ENCODE peak calls at places on chromosomes 16 and 17, in five cellular contexts. One of them, this sample, is unnamed.

GRCh38 chr16:48999508-48999907 is 282.1 kb downstream of the CBLN1 start:
- DNase-seq in IMR-90: no peak
- DNase-seq in mesenchymal stem cell: no peak
- DNase-seq in neuronal stem cell: no peak
- DNase-seq in H1: no peak
- DNase-seq in this sample: no peak

GRCh38 chr17:69230939-69231338 is 2.3 kb upstream of the ABCA10 start:
- DNase-seq in H1: no peak
- DNase-seq in mesenchymal stem cell: no peak
- DNase-seq in neuronal stem cell: no peak
- DNase-seq in IMR-90: no peak
- DNase-seq in this sample: no peak

GRCh38 chr17:41424111-41424635 is at the start of gene KRT37:
- DNase-seq in IMR-90: no peak
- DNase-seq in H1: no peak
- DNase-seq in mesenchymal stem cell: no peak
- DNase-seq in neuronal stem cell: no peak
- DNase-seq in this sample: no peak

GRCh38 chr16:23145608-23146007 is 3.6 kb downstream of the USP31 start:
- DNase-seq in H1: no peak
- DNase-seq in mesenchymal stem cell: peak
- DNase-seq in neuronal stem cell: no peak
- DNase-seq in IMR-90: peak
- DNase-seq in this sample: peak

GRCh38 chr17:76987486-76987885 is 119.3 kb downstream of the MGAT5B start:
- DNase-seq in IMR-90: no peak
- DNase-seq in H1: no peak
- DNase-seq in mesenchymal stem cell: no peak
- DNase-seq in neuronal stem cell: no peak
- DNase-seq in this sample: no peak

GRCh38 chr16:85863384-85863774 is 35.6 kb upstream of the IRF8 start:
- DNase-seq in neuronal stem cell: no peak
- DNase-seq in mesenchymal stem cell: no peak
- DNase-seq in H1: no peak
- DNase-seq in IMR-90: no peak
- DNase-seq in this sample: no peak

GRCh38 chr16:81029930-81030604 is 5.6 kb upstream of the ATMIN start:
- DNase-seq in H1: no peak
- DNase-seq in neuronal stem cell: no peak
- DNase-seq in mesenchymal stem cell: no peak
- DNase-seq in IMR-90: no peak
- DNase-seq in this sample: no peak

GRCh38 chr17:65320856-65321255 is 183.7 kb downstream of the RGS9 start:
- DNase-seq in IMR-90: no peak
- DNase-seq in H1: no peak
- DNase-seq in mesenchymal stem cell: no peak
- DNase-seq in neuronal stem cell: no peak
- DNase-seq in this sample: no peak

GRCh38 chr17:59840908-59841666 is 51.7 kb downstream of the TUBD1 start:
- DNase-seq in mesenchymal stem cell: peak
- DNase-seq in neuronal stem cell: no peak
- DNase-seq in H1: no peak
- DNase-seq in IMR-90: peak
- DNase-seq in this sample: no peak

GRCh38 chr16:19463468-19464315 is 46.0 kb downstream of the TMC5 start:
- DNase-seq in neuronal stem cell: no peak
- DNase-seq in H1: no peak
- DNase-seq in mesenchymal stem cell: no peak
- DNase-seq in IMR-90: no peak
- DNase-seq in this sample: peak

GRCh38 chr17:249236-249993 is 68.0 kb upstream of the DOC2B start:
- DNase-seq in IMR-90: no peak
- DNase-seq in neuronal stem cell: no peak
- DNase-seq in H1: no peak
- DNase-seq in mesenchymal stem cell: no peak
- DNase-seq in this sample: no peak

GRCh38 chr17:40551874-40552768 is 13.2 kb downstream of the CCR7 start:
- DNase-seq in neuronal stem cell: no peak
- DNase-seq in H1: no peak
- DNase-seq in mesenchymal stem cell: peak
- DNase-seq in IMR-90: peak
- DNase-seq in this sample: no peak

GRCh38 chr16:57071840-57072541 is 20.4 kb upstream of the CPNE2 start:
- DNase-seq in H1: no peak
- DNase-seq in neuronal stem cell: no peak
- DNase-seq in mesenchymal stem cell: peak
- DNase-seq in IMR-90: peak
- DNase-seq in this sample: no peak

GRCh38 chr16:88084881-88085280 is 133.6 kb downstream of the BANP start:
- DNase-seq in mesenchymal stem cell: peak
- DNase-seq in IMR-90: peak
- DNase-seq in neuronal stem cell: no peak
- DNase-seq in H1: no peak
- DNase-seq in this sample: no peak

GRCh38 chr17:4492762-4493561 is 5.7 kb upstream of the SPNS2 start:
- DNase-seq in IMR-90: peak
- DNase-seq in neuronal stem cell: peak
- DNase-seq in mesenchymal stem cell: peak
- DNase-seq in H1: peak
- DNase-seq in this sample: peak

GRCh38 chr16:2008009-2008526 is 1.6 kb downstream of the ZNF598 start:
- DNase-seq in neuronal stem cell: no peak
- DNase-seq in IMR-90: peak
- DNase-seq in mesenchymal stem cell: no peak
- DNase-seq in H1: no peak
- DNase-seq in this sample: no peak

GRCh38 chr17:20208717-20209116 is 199.6 kb downstream of the SPECC1 start:
- DNase-seq in IMR-90: no peak
- DNase-seq in mesenchymal stem cell: no peak
- DNase-seq in H1: no peak
- DNase-seq in neuronal stem cell: no peak
- DNase-seq in this sample: no peak

GRCh38 chr16:12902511-12903324 is 1.3 kb downstream of the SHISA9 start:
- DNase-seq in H1: no peak
- DNase-seq in IMR-90: no peak
- DNase-seq in mesenchymal stem cell: no peak
- DNase-seq in neuronal stem cell: peak
- DNase-seq in this sample: peak

GRCh38 chr17:3033248-3033640 is 30.2 kb downstream of the OR1D5 start:
- DNase-seq in mesenchymal stem cell: no peak
- DNase-seq in neuronal stem cell: no peak
- DNase-seq in H1: no peak
- DNase-seq in IMR-90: no peak
- DNase-seq in this sample: no peak

GRCh38 chr17:43845772-43846171 is 1.2 kb upstream of the CD300LG start:
- DNase-seq in mesenchymal stem cell: no peak
- DNase-seq in neuronal stem cell: no peak
- DNase-seq in IMR-90: no peak
- DNase-seq in H1: no peak
- DNase-seq in this sample: no peak

GRCh38 chr17:64081802-64082799 is 47.8 kb downstream of the ERN1 start:
- DNase-seq in mesenchymal stem cell: peak
- DNase-seq in neuronal stem cell: no peak
- DNase-seq in H1: no peak
- DNase-seq in IMR-90: peak
- DNase-seq in this sample: peak

GRCh38 chr16:25066747-25067631 is 44.6 kb upstream of the LCMT1 start:
- DNase-seq in H1: peak
- DNase-seq in IMR-90: peak
- DNase-seq in mesenchymal stem cell: peak
- DNase-seq in neuronal stem cell: peak
- DNase-seq in this sample: peak

GRCh38 chr17:34306466-34306865 is 12.8 kb upstream of the CCL8 start:
- DNase-seq in neuronal stem cell: no peak
- DNase-seq in IMR-90: peak
- DNase-seq in H1: peak
- DNase-seq in mesenchymal stem cell: peak
- DNase-seq in this sample: peak

GRCh38 chr17:82490512-82491195 is 28.9 kb upstream of the FOXK2 start:
- DNase-seq in neuronal stem cell: no peak
- DNase-seq in mesenchymal stem cell: no peak
- DNase-seq in H1: no peak
- DNase-seq in IMR-90: no peak
- DNase-seq in this sample: no peak

GRCh38 chr16:27174798-27175197 is 28.5 kb upstream of the KDM8 start:
- DNase-seq in H1: no peak
- DNase-seq in mesenchymal stem cell: no peak
- DNase-seq in IMR-90: peak
- DNase-seq in neuronal stem cell: no peak
- DNase-seq in this sample: peak

GRCh38 chr16:11298143-11298900 is 17.2 kb upstream of the PRM1 start:
- DNase-seq in neuronal stem cell: no peak
- DNase-seq in IMR-90: no peak
- DNase-seq in mesenchymal stem cell: no peak
- DNase-seq in H1: no peak
- DNase-seq in this sample: no peak

GRCh38 chr17:65195716-65196115 is 58.5 kb downstream of the RGS9 start:
- DNase-seq in mesenchymal stem cell: no peak
- DNase-seq in H1: no peak
- DNase-seq in neuronal stem cell: no peak
- DNase-seq in IMR-90: no peak
- DNase-seq in this sample: peak

GRCh38 chr17:82935944-82936767 is 96.3 kb upstream of the ZNF750 start:
- DNase-seq in IMR-90: no peak
- DNase-seq in mesenchymal stem cell: no peak
- DNase-seq in H1: no peak
- DNase-seq in neuronal stem cell: no peak
- DNase-seq in this sample: no peak

GRCh38 chr17:78268960-78269892 is 37.8 kb downstream of the TMEM235 start:
- DNase-seq in IMR-90: peak
- DNase-seq in mesenchymal stem cell: peak
- DNase-seq in H1: no peak
- DNase-seq in neuronal stem cell: no peak
- DNase-seq in this sample: peak

GRCh38 chr17:78378225-78379133 is at the start of gene PGS1:
- DNase-seq in mesenchymal stem cell: peak
- DNase-seq in IMR-90: peak
- DNase-seq in H1: no peak
- DNase-seq in neuronal stem cell: peak
- DNase-seq in this sample: peak

GRCh38 chr17:77825621-77826020 is 132.9 kb upstream of the TNRC6C start:
- DNase-seq in mesenchymal stem cell: no peak
- DNase-seq in H1: no peak
- DNase-seq in IMR-90: no peak
- DNase-seq in neuronal stem cell: no peak
- DNase-seq in this sample: no peak

GRCh38 chr16:23952128-23953041 is 116.6 kb downstream of the PRKCB start:
- DNase-seq in neuronal stem cell: peak
- DNase-seq in H1: no peak
- DNase-seq in IMR-90: peak
- DNase-seq in mesenchymal stem cell: no peak
- DNase-seq in this sample: peak

GRCh38 chr16:15950167-15950854 is 895 bp downstream of the ABCC1 start:
- DNase-seq in mesenchymal stem cell: peak
- DNase-seq in H1: no peak
- DNase-seq in IMR-90: peak
- DNase-seq in neuronal stem cell: no peak
- DNase-seq in this sample: peak

DNA sequence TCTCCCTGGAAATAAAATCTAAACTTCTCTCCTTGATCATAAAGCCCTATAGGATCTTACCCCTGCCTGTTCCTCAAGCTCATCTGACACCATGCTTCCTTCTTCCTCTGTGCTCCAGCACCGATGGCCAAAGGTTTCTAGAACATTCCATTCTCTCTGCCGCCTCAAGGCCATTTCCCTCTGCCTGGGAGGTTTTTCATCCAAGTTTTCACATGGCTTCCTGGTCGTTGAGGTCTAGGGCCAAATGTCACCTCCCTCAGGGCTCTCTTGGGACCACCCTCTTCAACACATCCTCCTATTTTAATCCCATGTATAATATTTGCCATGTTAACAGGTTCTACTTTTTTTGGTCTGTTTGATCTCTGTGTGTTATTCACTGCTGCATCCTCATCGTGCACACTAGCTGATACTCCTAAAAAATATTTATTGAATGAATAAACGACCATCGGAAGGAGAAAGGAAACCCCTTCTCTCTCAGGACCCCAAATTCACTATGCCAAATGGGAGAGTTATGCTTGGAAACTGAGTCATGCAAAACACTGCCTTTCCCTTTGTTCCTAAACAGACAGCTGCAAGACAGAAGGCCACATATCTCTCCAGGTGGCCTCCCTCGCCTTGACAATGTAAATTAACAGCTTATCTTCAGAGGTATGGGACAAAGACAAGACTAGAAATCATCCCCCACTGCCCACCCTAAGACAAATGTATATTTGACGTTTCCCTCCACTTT is 78.5 kb downstream of the XYLT1 start:
- DNase-seq in IMR-90: no peak
- DNase-seq in neuronal stem cell: no peak
- DNase-seq in H1: no peak
- DNase-seq in mesenchymal stem cell: no peak
- DNase-seq in this sample: peak
- H3K4me3 ChIP-seq in IMR-90: no peak
- H3K4me3 ChIP-seq in neuronal stem cell: no peak
- H3K4me3 ChIP-seq in H1: no peak
- H3K4me3 ChIP-seq in mesenchymal stem cell: no peak
- H3K4me3 ChIP-seq in this sample: no peak

GRCh38 chr17:15502315-15503112 is 35.1 kb upstream of the CDRT4 start:
- DNase-seq in H1: peak
- DNase-seq in mesenchymal stem cell: peak
- DNase-seq in neuronal stem cell: peak
- DNase-seq in IMR-90: peak
- DNase-seq in this sample: peak
- H2BK120ac ChIP-seq in H1: no peak
- H2BK120ac ChIP-seq in mesenchymal stem cell: peak
- H2BK120ac ChIP-seq in neuronal stem cell: no peak
- H2BK120ac ChIP-seq in IMR-90: peak
- H2BK120ac ChIP-seq in this sample: no peak

GRCh38 chr17:28547096-28547622 is 5.3 kb downstream of the UNC119 start:
- DNase-seq in mesenchymal stem cell: no peak
- DNase-seq in H1: no peak
- DNase-seq in neuronal stem cell: no peak
- DNase-seq in IMR-90: no peak
- DNase-seq in this sample: no peak
- H3K4me3 ChIP-seq in mesenchymal stem cell: no peak
- H3K4me3 ChIP-seq in H1: no peak
- H3K4me3 ChIP-seq in neuronal stem cell: no peak
- H3K4me3 ChIP-seq in IMR-90: no peak
- H3K4me3 ChIP-seq in this sample: no peak

GRCh38 chr16:69114976-69115355 is 9.5 kb downstream of the HAS3 start:
- DNase-seq in neuronal stem cell: no peak
- DNase-seq in IMR-90: no peak
- DNase-seq in mesenchymal stem cell: no peak
- DNase-seq in H1: no peak
- DNase-seq in this sample: no peak

GRCh38 chr16:69113216-69113615 is 7.8 kb downstream of the HAS3 start:
- DNase-seq in IMR-90: no peak
- DNase-seq in H1: no peak
- DNase-seq in mesenchymal stem cell: no peak
- DNase-seq in neuronal stem cell: no peak
- DNase-seq in this sample: no peak

GRCh38 chr16:69112285-69113129 is 7.1 kb downstream of the HAS3 start:
- DNase-seq in neuronal stem cell: peak
- DNase-seq in IMR-90: peak
- DNase-seq in H1: no peak
- DNase-seq in mesenchymal stem cell: peak
- DNase-seq in this sample: peak

GRCh38 chr16:69115361-69115760 is 9.9 kb downstream of the HAS3 start:
- DNase-seq in mesenchymal stem cell: no peak
- DNase-seq in neuronal stem cell: no peak
- DNase-seq in IMR-90: no peak
- DNase-seq in H1: no peak
- DNase-seq in this sample: no peak

GRCh38 chr16:69114346-69114975 is 9.0 kb downstream of the HAS3 start:
- DNase-seq in IMR-90: no peak
- DNase-seq in neuronal stem cell: no peak
- DNase-seq in H1: no peak
- DNase-seq in mesenchymal stem cell: no peak
- DNase-seq in this sample: no peak
- H2BK120ac ChIP-seq in IMR-90: no peak
- H2BK120ac ChIP-seq in neuronal stem cell: no peak
- H2BK120ac ChIP-seq in H1: no peak
- H2BK120ac ChIP-seq in mesenchymal stem cell: no peak
- H2BK120ac ChIP-seq in this sample: no peak

This sample was measured in mesendoderm.